ENCODE peak calls at places on chromosomes 2 and 18, in five cellular contexts. X is LNCaP clone FGC, G is suprapubic skin, U is A549, R is endothelial cell of umbilical vein. N is an unnamed sample.

GRCh38 chr2:221388891-221389290 is 183.2 kb downstream of the EPHA4 start:
- DNase-seq in U (no peak), G (no peak), X (no peak), R (no peak), N (no peak)

GRCh38 chr2:63652063-63652985 is 63.6 kb downstream of the MDH1 start:
- DNase-seq in G (no peak), X (no peak), U (no peak), R (no peak), N (no peak)

GRCh38 chr2:195514365-195514764 is 142.7 kb upstream of the SLC39A10 start:
- DNase-seq in R (no peak), X (no peak), U (no peak), G (no peak), N (no peak)

GRCh38 chr2:53994735-53995538 is 24.1 kb upstream of the PSME4 start:
- DNase-seq in X (no peak), G (no peak), R (no peak), U (no peak), N (no peak)

GRCh38 chr2:171523969-171524401 is 1.7 kb downstream of the CYBRD1 start:
- DNase-seq in R (no peak), U (peak), X (no peak), G (no peak), N (no peak)

GRCh38 chr2:42036413-42036812 is 11.4 kb upstream of the PKDCC start:
- DNase-seq in X (no peak), R (no peak), U (no peak), G (no peak), N (no peak)

GRCh38 chr2:181466661-181467576 is 9.7 kb downstream of the ITGA4 start:
- DNase-seq in R (peak), X (no peak), G (peak), U (peak), N (peak)

GRCh38 chr18:36620801-36621200 is 208.0 kb downstream of the TPGS2 start:
- DNase-seq in X (no peak), U (no peak), R (no peak), G (no peak), N (no peak)

GRCh38 chr2:8300216-8300615 is 381.6 kb upstream of the ID2 start:
- DNase-seq in X (no peak), R (no peak), G (no peak), U (no peak), N (no peak)

GRCh38 chr2:168666339-168666738 is 136.1 kb upstream of the NOSTRIN start:
- DNase-seq in R (no peak), U (no peak), X (no peak), G (no peak), N (no peak)

GRCh38 chr2:99960724-99961566 is 181.4 kb downstream of the AFF3 start:
- DNase-seq in R (no peak), X (no peak), U (no peak), G (no peak), N (no peak)

DNA sequence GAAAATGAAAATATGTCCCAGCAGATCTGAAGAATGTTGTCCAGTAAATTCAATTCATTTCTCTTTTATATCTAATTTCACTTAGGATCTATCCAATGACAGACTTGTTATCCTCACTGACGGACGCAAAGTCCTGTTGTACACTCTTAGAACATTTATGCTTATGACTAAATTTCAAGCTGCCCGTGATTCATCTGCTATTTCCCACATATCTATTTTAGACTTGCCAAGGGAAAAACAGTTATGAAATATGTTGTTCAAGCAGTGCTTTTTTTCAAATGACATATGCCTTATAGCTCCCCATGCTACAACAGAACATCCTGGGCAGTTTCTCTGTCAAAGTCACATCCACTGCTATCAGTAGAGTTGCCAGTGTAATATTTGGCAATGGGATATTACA is 94.2 kb upstream of the CBLN2 start:
- DNase-seq in R (no peak), X (no peak), U (no peak), G (no peak), N (no peak)
- H3K4me3 ChIP-seq in R (no peak), X (no peak), U (no peak), G (no peak), N (no peak)

GRCh38 chr18:60027397-60027796 is 127.6 kb downstream of the PMAIP1 start:
- DNase-seq in U (peak), X (no peak), G (no peak), R (no peak), N (no peak)
- H3K4me3 ChIP-seq in U (no peak), X (no peak), G (no peak), R (no peak), N (no peak)

GRCh38 chr18:3262234-3263171 is 570 bp downstream of the MYL12B start:
- DNase-seq in X (no peak), U (peak), G (no peak), R (peak), N (no peak)

GRCh38 chr18:3266062-3266608 is 4.2 kb downstream of the MYL12B start:
- DNase-seq in U (no peak), R (no peak), X (no peak), G (no peak), N (no peak)

GRCh38 chr18:3265564-3266033 is 3.7 kb downstream of the MYL12B start:
- DNase-seq in X (no peak), R (peak), U (no peak), G (no peak), N (no peak)

GRCh38 chr18:3261393-3262233 is at the start of gene MYL12B:
- DNase-seq in U (peak), R (peak), X (no peak), G (peak), N (peak)

GRCh38 chr18:3264362-3264761 is 2.4 kb downstream of the MYL12B start:
- DNase-seq in G (no peak), X (no peak), U (peak), R (no peak), N (no peak)
- H3K4me3 ChIP-seq in G (peak), X (peak), U (peak), R (peak), N (peak)

DNA sequence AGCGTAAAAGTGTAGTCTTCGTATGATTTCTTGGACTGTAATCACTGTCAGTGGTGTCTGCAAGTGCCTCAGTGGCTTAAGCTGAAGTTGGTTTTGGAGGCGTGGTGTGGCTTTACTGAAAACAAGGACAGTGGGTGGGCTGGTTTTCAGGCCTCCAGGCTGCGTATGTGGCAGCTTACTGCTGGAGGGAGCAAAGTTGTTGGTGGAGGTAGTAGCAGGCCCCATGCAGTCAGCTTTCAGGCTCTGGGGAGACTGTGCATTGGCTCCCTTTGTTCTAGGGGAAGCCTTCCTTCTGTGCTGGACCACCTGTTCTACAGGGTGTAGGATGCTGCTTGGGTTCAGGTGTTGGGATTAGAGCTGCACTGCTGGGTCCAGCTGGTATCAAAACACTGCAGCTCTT is 91.6 kb downstream of the NCK2 start:
- DNase-seq in R (no peak), X (no peak), G (no peak), U (no peak), N (no peak)
- H3K4me3 ChIP-seq in R (no peak), X (no peak), G (no peak), U (no peak), N (no peak)

DNA sequence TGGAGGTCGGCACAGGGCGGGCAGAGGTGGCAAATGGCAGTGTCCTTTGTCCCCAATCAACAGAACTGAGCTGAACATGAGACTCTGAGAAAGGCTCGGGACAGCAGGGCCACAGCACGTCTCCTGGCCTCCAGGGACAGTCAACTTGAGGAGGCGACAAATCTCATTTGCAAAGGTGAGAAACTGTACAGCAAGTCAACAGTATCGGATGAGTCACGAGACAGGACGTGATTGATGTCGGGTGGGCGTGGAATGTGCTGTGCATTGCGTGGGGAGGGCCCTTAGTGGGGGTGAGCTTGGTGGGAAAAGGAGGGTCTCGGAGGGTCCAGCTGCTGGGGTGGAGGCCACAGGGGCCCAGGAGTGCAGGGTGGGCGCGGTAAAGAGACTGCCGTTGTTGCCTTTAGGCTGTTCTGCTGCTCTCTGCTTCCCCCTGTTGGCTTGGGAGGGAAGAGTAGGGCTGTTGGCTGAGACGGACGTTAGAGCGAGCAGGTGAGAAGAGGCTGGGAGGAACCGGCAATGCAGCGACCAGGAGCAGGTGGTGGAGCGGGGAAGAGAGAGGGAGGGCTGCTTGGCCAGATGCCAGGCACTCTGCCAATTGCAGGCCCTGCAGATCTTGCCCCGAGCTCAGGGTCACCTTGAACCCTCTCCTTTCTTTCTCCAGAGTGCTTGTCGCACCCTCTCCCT is 164.3 kb downstream of the BCL2 start:
- DNase-seq in X (no peak), U (peak), G (no peak), R (peak), N (peak)
- H3K4me3 ChIP-seq in X (no peak), U (peak), G (peak), R (no peak), N (peak)

DNA sequence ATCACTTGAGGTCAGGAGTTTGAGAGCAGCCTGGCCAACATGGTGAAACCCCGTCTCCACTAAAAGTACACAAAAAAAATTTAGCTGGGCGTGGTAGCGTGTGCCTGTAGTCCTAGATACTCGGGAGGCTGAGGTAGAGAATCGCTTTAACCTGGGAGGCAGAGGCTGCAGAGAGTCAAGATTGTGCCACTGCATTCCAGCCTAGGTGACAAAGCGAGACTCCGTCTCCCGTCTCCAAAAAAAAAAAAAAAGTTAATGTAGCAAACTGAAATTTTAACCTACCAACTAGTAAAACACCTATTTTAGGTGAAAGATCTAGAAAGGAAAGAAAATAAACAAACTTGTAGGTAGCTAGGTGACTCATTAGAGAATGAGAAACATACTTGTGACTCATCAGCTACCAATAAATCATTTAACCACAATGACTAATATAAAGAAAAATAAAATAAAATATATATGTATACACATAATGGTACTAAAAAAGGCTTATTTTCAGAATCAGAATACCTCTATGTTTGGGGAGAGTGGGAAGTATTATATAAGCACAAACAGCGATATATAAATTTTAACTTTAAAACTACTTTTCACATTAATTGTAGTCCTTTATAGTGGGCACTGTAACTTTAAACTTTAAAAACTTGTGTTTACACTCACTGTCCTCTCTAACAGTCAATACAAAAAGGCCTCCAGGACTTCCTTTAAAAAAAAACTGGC is 36.6 kb downstream of the DARS1 start:
- DNase-seq in X (no peak), G (no peak), U (peak), R (peak), N (no peak)
- H3K4me3 ChIP-seq in X (no peak), G (no peak), U (peak), R (no peak), N (no peak)

GRCh38 chr18:49561377-49562193 is at the start of gene LIPG:
- DNase-seq in U (peak), X (peak), R (peak), G (no peak), N (peak)
- H3K4me3 ChIP-seq in U (peak), X (peak), R (peak), G (peak), N (peak)

GRCh38 chr2:241399941-241400922 is 44.1 kb downstream of the FARP2 start:
- DNase-seq in R (no peak), G (no peak), X (no peak), U (no peak), N (peak)
- H3K4me3 ChIP-seq in R (no peak), G (no peak), X (no peak), U (no peak), N (no peak)

GRCh38 chr2:101558740-101559508 is 84.0 kb upstream of the RFX8 start:
- DNase-seq in U (no peak), X (no peak), R (peak), G (no peak), N (no peak)
- H3K4me3 ChIP-seq in U (no peak), X (no peak), R (no peak), G (no peak), N (no peak)